ENCODE peak calls at places on chromosomes 2 and 18, in four cellular contexts. D is cardiac muscle cell, R is adrenal gland, V is aorta. Y is an unnamed sample.
A peak's percentile ranks its signal among the peaks of the same experiment; 100 is the strongest.

GRCh38 chr18:22934789-22935188 is 1.7 kb downstream of the RBBP8 start:
- DNase-seq in D (no peak), R (no peak), V (no peak), Y (no peak)

GRCh38 chr2:236317938-236318396 is 53.8 kb upstream of the ASB18 start:
- DNase-seq in D (no peak), R (no peak), V (no peak), Y (no peak)

GRCh38 chr2:127047054-127047453 is 59.9 kb downstream of the BIN1 start:
- DNase-seq in D (no peak), R (no peak), V (peak; percentile 59), Y (no peak)

GRCh38 chr18:59455728-59456276 is 96.7 kb upstream of the LMAN1 start:
- DNase-seq in D (no peak), R (no peak), V (peak; percentile 80), Y (no peak)

GRCh38 chr2:240433973-240434727 is 1.3 kb upstream of the GPC1 start:
- DNase-seq in D (peak; percentile 96), R (peak; percentile 84), V (peak; percentile 88), Y (no peak)

GRCh38 chr2:99622578-99622977 is 132.8 kb upstream of the REV1 start:
- DNase-seq in D (no peak), R (no peak), V (no peak), Y (no peak)

GRCh38 chr2:94923196-94923595 is 52.0 kb downstream of the TEKT4 start:
- DNase-seq in D (no peak), R (no peak), V (no peak), Y (no peak)

GRCh38 chr18:45059695-45060094 is 379.0 kb downstream of the SETBP1 start:
- DNase-seq in D (peak; percentile 61), R (no peak), V (no peak), Y (no peak)

GRCh38 chr2:100218552-100218951 is 76.2 kb upstream of the AFF3 start:
- DNase-seq in D (no peak), R (no peak), V (no peak), Y (no peak)

GRCh38 chr2:43131051-43131889 is 95.1 kb downstream of the ZFP36L2 start:
- DNase-seq in D (peak; percentile 87), R (peak; percentile 93), V (peak; percentile 84), Y (peak; percentile 86)

GRCh38 chr18:12686100-12686499 is 16.4 kb downstream of the CEP76 start:
- DNase-seq in D (peak; percentile 39), R (peak; percentile 47), V (no peak), Y (no peak)

GRCh38 chr18:70181015-70181414 is 24.5 kb downstream of the RTTN start:
- DNase-seq in D (peak; percentile 53), R (no peak), V (no peak), Y (no peak)

GRCh38 chr2:50571278-50571677 is 460.7 kb downstream of the NRXN1 start:
- DNase-seq in D (no peak), R (no peak), V (no peak), Y (no peak)

GRCh38 chr2:151766421-151767153 is 32.3 kb upstream of the NEB start:
- DNase-seq in D (no peak), R (no peak), V (no peak), Y (no peak)

GRCh38 chr2:169711751-169712509 is 17.7 kb downstream of the PHOSPHO2 start:
- DNase-seq in D (no peak), R (no peak), V (no peak), Y (no peak)

GRCh38 chr2:226611196-226611943 is 188.2 kb downstream of the IRS1 start:
- DNase-seq in D (no peak), R (no peak), V (no peak), Y (no peak)

GRCh38 chr18:49020621-49021021 is 69.9 kb upstream of the SMAD7 start:
- DNase-seq in D (no peak), R (no peak), V (no peak), Y (no peak)

GRCh38 chr2:45938649-45939511 is 287.4 kb downstream of the PRKCE start:
- DNase-seq in D (peak; percentile 96), R (peak; percentile 92), V (peak; percentile 90), Y (peak; percentile 87)

GRCh38 chr2:229240984-229241491 is 30.0 kb downstream of the PID1 start:
- DNase-seq in D (no peak), R (no peak), V (no peak), Y (no peak)

GRCh38 chr2:151928380-151928779 is 100.2 kb upstream of the ARL5A start:
- DNase-seq in D (no peak), R (no peak), V (no peak), Y (no peak)

GRCh38 chr18:47729356-47729755 is 201.1 kb downstream of the SMAD2 start:
- DNase-seq in D (no peak), R (no peak), V (no peak), Y (no peak)

GRCh38 chr2:113858764-113859163 is 31.1 kb upstream of the ACTR3 start:
- DNase-seq in D (peak; percentile 66), R (peak; percentile 45), V (no peak), Y (no peak)

GRCh38 chr2:127576433-127577207 is 41.1 kb downstream of the MYO7B start:
- DNase-seq in D (peak; percentile 90), R (peak; percentile 96), V (peak; percentile 94), Y (peak; percentile 19)

GRCh38 chr2:127410871-127411396 is 7.3 kb upstream of the PROC start:
- DNase-seq in D (peak; percentile 65), R (peak; percentile 69), V (no peak), Y (no peak)

DNA sequence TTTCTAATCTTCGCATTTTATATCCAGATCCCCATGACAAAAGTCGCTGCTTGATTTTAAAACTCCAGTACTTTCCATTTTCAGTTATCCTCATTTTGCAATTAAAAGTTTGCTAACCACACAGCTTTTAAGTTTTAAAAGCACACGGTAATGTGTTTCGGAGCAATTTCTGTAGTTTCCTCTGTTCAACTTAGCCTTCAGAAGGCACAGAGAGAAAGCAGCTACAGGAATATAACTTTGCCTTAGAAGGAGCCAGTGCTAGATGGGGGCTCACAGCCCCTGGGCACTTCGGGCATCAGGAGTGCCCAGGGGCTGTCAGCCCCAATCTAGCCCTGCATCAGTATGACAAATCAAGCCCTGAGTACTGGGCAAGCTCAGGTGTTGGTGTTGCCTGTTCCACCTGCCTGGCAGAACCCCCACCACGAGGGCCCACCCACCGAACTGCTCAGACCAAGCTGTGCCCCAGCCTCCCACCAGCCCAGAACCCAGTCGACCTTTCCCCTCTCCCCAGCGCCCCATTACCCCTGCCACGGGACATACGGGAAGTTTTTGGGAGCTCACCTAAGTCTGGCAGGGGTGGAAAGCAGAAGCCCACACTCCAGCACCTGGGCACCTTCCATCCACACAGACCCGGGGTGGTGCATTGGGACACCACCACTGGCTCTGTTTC is 47.3 kb downstream of the TRABD2A start:
- DNase-seq in D (no peak), R (no peak), V (no peak), Y (no peak)
- H3K27ac ChIP-seq in D (no peak overlapping the region), R (no peak overlapping the region), V (no peak overlapping the region), Y (no peak overlapping the region)

GRCh38 chr2:37246205-37246604 is 14.7 kb downstream of the NDUFAF7 start:
- DNase-seq in D (no peak), R (no peak), V (no peak), Y (no peak)
- H3K27ac ChIP-seq in D (no peak overlapping the region), R (no peak overlapping the region), V (no peak overlapping the region), Y (no peak overlapping the region)

DNA sequence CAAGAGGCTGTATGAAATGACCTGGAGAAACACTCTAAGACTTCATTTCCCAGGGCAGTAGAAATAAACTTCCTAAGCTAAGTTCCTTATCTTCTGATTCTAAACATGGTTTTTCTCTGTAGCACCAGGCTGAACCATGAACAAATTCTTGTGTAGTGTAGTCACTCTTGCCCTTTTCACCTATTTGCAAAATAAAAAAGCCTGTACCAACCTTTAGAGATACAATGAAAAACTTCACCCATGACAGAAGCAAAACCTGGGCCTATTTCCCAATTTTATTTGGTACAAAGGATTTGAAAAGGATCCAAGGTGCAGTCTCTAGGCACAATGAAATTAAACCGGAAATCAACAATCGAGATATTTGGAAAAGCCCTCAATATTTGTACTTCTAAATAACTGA is 43.6 kb downstream of the POLR1A start:
- DNase-seq in D (peak; percentile 76), R (no peak), V (no peak), Y (no peak)
- H3K27ac ChIP-seq in D (peak overlapping the region; percentile 6), R (peak overlapping the region; percentile 55), V (no peak overlapping the region), Y (peak overlapping the region; percentile 66)

DNA sequence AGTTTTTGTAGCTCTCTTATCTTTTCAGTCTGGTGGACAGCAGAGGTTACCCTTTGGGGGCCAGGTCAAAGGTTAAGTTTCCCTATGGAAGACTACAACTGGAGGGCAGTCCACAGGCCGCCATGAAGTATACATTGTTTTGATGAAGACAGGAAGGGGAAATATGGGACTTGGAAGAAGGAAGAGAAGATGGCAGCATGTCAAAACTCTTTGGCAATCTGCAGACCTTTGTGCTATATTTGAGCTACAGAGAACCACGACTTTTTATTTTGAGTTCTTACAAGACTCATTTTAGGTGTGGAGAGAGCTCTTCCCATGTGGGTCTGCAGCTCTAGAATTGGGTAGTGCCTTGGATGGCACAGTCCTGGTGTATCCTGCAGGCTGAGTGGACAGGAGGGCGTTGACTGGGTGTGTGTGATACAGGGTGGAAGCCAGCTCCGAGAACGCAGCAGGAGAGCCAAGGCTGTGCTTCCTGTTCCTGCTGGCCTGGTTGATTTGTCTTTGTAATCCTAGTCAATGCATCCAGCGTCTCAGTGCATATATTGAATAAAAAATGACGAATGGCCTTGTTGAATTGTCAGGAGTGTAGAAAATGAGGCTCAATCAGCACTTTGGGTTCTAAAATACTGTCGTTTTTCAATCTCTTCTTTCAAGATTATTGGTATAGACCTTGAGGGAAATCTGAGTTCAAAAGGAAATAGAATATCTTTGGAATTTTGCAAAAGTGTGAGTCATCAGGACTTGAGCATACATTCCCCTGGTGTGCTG is 11.5 kb downstream of the ITGA6 start:
- DNase-seq in D (peak; percentile 55), R (peak; percentile 31), V (no peak), Y (peak; percentile 34)
- H3K27ac ChIP-seq in D (no peak overlapping the region), R (no peak overlapping the region), V (no peak overlapping the region), Y (no peak overlapping the region)

Y was measured in body of pancreas.